ENCODE peak calls at places on chromosomes 6 and 20, in six cellular contexts. V is occipital lobe, Q is mammary epithelial cell, M is cardiac muscle cell, J is GM20000, U is astrocyte of the spinal cord. C is an unnamed sample.

GRCh38 chr6:4962905-4963304 is 40.9 kb downstream of the RPP40 start:
- DNase-seq in V (no peak), Q (no peak), M (no peak), J (no peak), U (no peak), C (no peak)

GRCh38 chr6:5501837-5502236 is 240.5 kb downstream of the FARS2 start:
- DNase-seq in V (no peak), Q (no peak), M (no peak), J (no peak), U (no peak), C (no peak)

GRCh38 chr6:119156742-119157494 is 78.5 kb upstream of the FAM184A start:
- DNase-seq in V (no peak), Q (no peak), M (no peak), J (no peak), U (no peak), C (no peak)

GRCh38 chr6:43146709-43147108 is 24.4 kb upstream of the SRF start:
- DNase-seq in V (no peak), Q (no peak), M (no peak), J (no peak), U (no peak), C (no peak)

GRCh38 chr6:73566954-73567591 is 46.2 kb upstream of the EEF1A1 start:
- DNase-seq in V (no peak), Q (peak), M (peak), J (no peak), U (no peak), C (no peak)

GRCh38 chr6:3714111-3714510 is 37.4 kb downstream of the PXDC1 start:
- DNase-seq in V (no peak), Q (no peak), M (no peak), J (no peak), U (no peak), C (no peak)

GRCh38 chr20:33772439-33772838 is 38.7 kb upstream of the CHMP4B start:
- DNase-seq in V (no peak), Q (no peak), M (no peak), J (no peak), U (no peak), C (no peak)

GRCh38 chr6:87909849-87910248 is 137.8 kb upstream of the SPACA1 start:
- DNase-seq in V (peak), Q (peak), M (peak), J (no peak), U (peak), C (peak)

GRCh38 chr20:47784599-47785320 is 521 bp downstream of the SULF2 start:
- DNase-seq in V (no peak), Q (peak), M (peak), J (peak), U (peak), C (peak)

GRCh38 chr6:162372092-162372491 is 355.5 kb downstream of the PRKN start:
- DNase-seq in V (no peak), Q (no peak), M (no peak), J (no peak), U (no peak), C (no peak)

GRCh38 chr20:48578397-48579098 is 249.3 kb downstream of the PREX1 start:
- DNase-seq in V (no peak), Q (no peak), M (no peak), J (no peak), U (no peak), C (no peak)

GRCh38 chr6:88513920-88514319 is 347.8 kb upstream of the CNR1 start:
- DNase-seq in V (no peak), Q (no peak), M (no peak), J (no peak), U (no peak), C (no peak)

GRCh38 chr20:41177636-41178035 is 40.3 kb downstream of the PLCG1 start:
- DNase-seq in V (peak), Q (peak), M (peak), J (no peak), U (peak), C (peak)

GRCh38 chr20:45985573-45985972 is 13.6 kb upstream of the ZNF335 start:
- DNase-seq in V (no peak), Q (no peak), M (peak), J (no peak), U (no peak), C (no peak)

GRCh38 chr6:108565893-108566292 is 5.2 kb downstream of the FOXO3 start:
- DNase-seq in V (no peak), Q (peak), M (peak), J (peak), U (peak), C (no peak)

GRCh38 chr6:137414599-137414998 is 79.6 kb downstream of the OLIG3 start:
- DNase-seq in V (no peak), Q (no peak), M (no peak), J (no peak), U (no peak), C (no peak)

GRCh38 chr20:48301189-48301588 is 515.9 kb upstream of the SULF2 start:
- DNase-seq in V (no peak), Q (no peak), M (no peak), J (no peak), U (no peak), C (no peak)

GRCh38 chr6:170347091-170347490 is 40.5 kb downstream of the FAM120B start:
- DNase-seq in V (no peak), Q (peak), M (no peak), J (peak), U (no peak), C (no peak)

GRCh38 chr6:36962874-36963273 is 8.3 kb downstream of the PI16 start:
- DNase-seq in V (peak), Q (no peak), M (peak), J (peak), U (no peak), C (no peak)

GRCh38 chr6:167394330-167394729 is 69.4 kb downstream of the TTLL2 start:
- DNase-seq in V (no peak), Q (no peak), M (peak), J (no peak), U (no peak), C (no peak)

C was measured in kidney glomerular epithelial cell.